ENCODE peak calls at places on chromosomes 4 and X, in ten cellular contexts. D, S, F, A, Q, Y, B, P, L and I are unnamed samples.

GRCh38 chrX:45134303-45134702 is 66.4 kb downstream of the DIPK2B start:
- DNase-seq in F (peak), A (no peak), P (peak), B (no peak), S (no peak), L (no peak), Q (no peak), Y (no peak), D (no peak), I (no peak)

GRCh38 chr4:89868999-89869589 is 25.6 kb upstream of the MMRN1 start:
- DNase-seq in B (no peak), D (no peak), F (no peak), A (no peak), Q (no peak), Y (no peak), P (no peak), L (peak), S (no peak), I (peak)

GRCh38 chr4:6114601-6115000 is 85.7 kb downstream of the JAKMIP1 start:
- DNase-seq in F (no peak), D (no peak), A (no peak), B (no peak), L (no peak), P (no peak), Q (no peak), Y (no peak), S (no peak), I (no peak)

GRCh38 chr4:158176776-158177175 is 4.0 kb upstream of the GASK1B start:
- DNase-seq in L (no peak), P (no peak), A (no peak), D (no peak), Y (no peak), F (no peak), Q (no peak), S (no peak), B (no peak), I (no peak)

GRCh38 chrX:117568238-117568637 is 548.4 kb downstream of the KLHL13 start:
- DNase-seq in L (no peak), D (no peak), F (no peak), P (no peak), B (no peak), Y (no peak), S (no peak), Q (no peak), A (no peak), I (no peak)

GRCh38 chrX:44733931-44734330 is 109.9 kb upstream of the DUSP21 start:
- DNase-seq in S (no peak), F (no peak), B (no peak), L (peak), Q (no peak), Y (no peak), A (no peak), P (no peak), D (no peak), I (no peak)

GRCh38 chr4:13546855-13547562 is 2.7 kb upstream of the NKX3-2 start:
- DNase-seq in Y (no peak), F (no peak), B (no peak), Q (peak), A (no peak), S (peak), D (peak), P (no peak), L (no peak), I (no peak)

GRCh38 chrX:154458116-154458953 is at the start of gene PLXNA3:
- DNase-seq in B (peak), L (no peak), F (peak), A (no peak), S (peak), Q (peak), D (peak), Y (peak), P (no peak), I (peak)

GRCh38 chr4:120056249-120056648 is 10.4 kb downstream of the MAD2L1 start:
- DNase-seq in F (no peak), S (no peak), D (no peak), P (no peak), Y (no peak), A (no peak), Q (no peak), B (no peak), L (peak), I (peak)

GRCh38 chr4:83125738-83126141 is 11.2 kb upstream of the PLAC8 start:
- DNase-seq in P (no peak), A (no peak), D (no peak), B (no peak), L (no peak), F (no peak), Y (no peak), Q (no peak), S (peak), I (no peak)

GRCh38 chr4:127212701-127213100 is 420.1 kb upstream of the INTU start:
- DNase-seq in B (no peak), S (no peak), Y (no peak), D (no peak), P (no peak), Q (no peak), A (no peak), F (no peak), L (peak), I (no peak)

GRCh38 chr4:8754634-8755589 is 116.7 kb downstream of the HMX1 start:
- DNase-seq in Q (peak), B (peak), D (no peak), P (no peak), S (peak), L (no peak), A (peak), Y (peak), F (no peak), I (no peak)

GRCh38 chr4:155667538-155668511 is 1.2 kb downstream of the GUCY1A1 start:
- DNase-seq in Q (peak), L (peak), S (peak), A (no peak), F (peak), B (no peak), D (no peak), P (no peak), Y (peak), I (peak)

GRCh38 chr4:156945532-156945931 is 26.1 kb downstream of the PDGFC start:
- DNase-seq in B (no peak), Q (no peak), Y (no peak), A (no peak), D (no peak), L (no peak), P (no peak), S (no peak), F (no peak), I (peak)

GRCh38 chr4:183408791-183409190 is 35.6 kb upstream of the CDKN2AIP start:
- DNase-seq in P (no peak), D (no peak), F (no peak), Q (no peak), B (no peak), A (no peak), S (no peak), Y (peak), L (no peak), I (no peak)

GRCh38 chr4:174871407-174871806 is 42.4 kb upstream of the GLRA3 start:
- DNase-seq in P (no peak), S (no peak), Y (no peak), L (no peak), F (no peak), B (no peak), A (no peak), Q (no peak), D (no peak), I (no peak)

GRCh38 chr4:168924648-168925047 is 85.4 kb downstream of the CBR4 start:
- DNase-seq in S (no peak), A (no peak), P (no peak), F (no peak), Q (no peak), Y (no peak), L (no peak), B (no peak), D (no peak), I (no peak)

GRCh38 chr4:41573458-41574129 is 35.6 kb downstream of the LIMCH1 start:
- DNase-seq in F (no peak), S (no peak), A (no peak), L (no peak), D (no peak), B (no peak), Y (no peak), Q (no peak), P (no peak), I (no peak)

GRCh38 chrX:87370865-87371264 is 146.7 kb upstream of the KLHL4 start:
- DNase-seq in B (no peak), Y (no peak), F (no peak), P (no peak), D (no peak), L (no peak), Q (no peak), A (no peak), S (no peak), I (no peak)

GRCh38 chr4:26753642-26754041 is 107.0 kb upstream of the STIM2 start:
- DNase-seq in F (peak), P (no peak), L (peak), Q (no peak), B (no peak), D (no peak), Y (no peak), S (no peak), A (no peak), I (peak)

GRCh38 chrX:111041018-111041462 is 55.0 kb upstream of the PAK3 start:
- DNase-seq in B (no peak), A (no peak), S (no peak), F (no peak), D (no peak), Y (no peak), L (peak), Q (no peak), P (peak), I (peak)

GRCh38 chr4:87071401-87071800 is 136.6 kb downstream of the AFF1 start:
- DNase-seq in D (no peak), B (no peak), P (no peak), L (no peak), Q (no peak), S (no peak), Y (no peak), A (no peak), F (no peak), I (no peak)

GRCh38 chr4:6183740-6184139 is 16.6 kb downstream of the JAKMIP1 start:
- DNase-seq in Y (no peak), P (no peak), B (no peak), L (no peak), F (no peak), Q (no peak), S (no peak), D (peak), A (no peak), I (no peak)

GRCh38 chrX:97065973-97066372 is 182.3 kb downstream of the RPA4 start:
- DNase-seq in F (no peak), S (no peak), P (no peak), L (peak), Q (no peak), A (no peak), B (no peak), Y (no peak), D (no peak), I (peak)

GRCh38 chrX:3066555-3066954 is 25.3 kb downstream of the ARSF start:
- DNase-seq in S (no peak), Q (peak), Y (no peak), B (no peak), A (no peak), D (no peak), P (no peak), F (peak), L (peak), I (peak)

GRCh38 chrX:146264763-146265375 is 447.2 kb downstream of the SLITRK2 start:
- DNase-seq in A (no peak), S (no peak), F (no peak), B (no peak), Q (peak), P (no peak), Y (no peak), D (no peak), L (no peak), I (no peak)

GRCh38 chrX:130171446-130172126 is at the start of gene RAB33A:
- DNase-seq in A (no peak), L (no peak), B (no peak), F (peak), S (peak), Y (peak), P (no peak), Q (no peak), D (no peak), I (peak)

GRCh38 chr4:86367577-86367976 is 7.7 kb upstream of the MAPK10 start:
- DNase-seq in P (no peak), A (no peak), Q (no peak), F (no peak), D (no peak), B (no peak), S (no peak), L (no peak), Y (no peak), I (peak)

GRCh38 chrX:72131317-72132294 is at the start of gene RTL5:
- DNase-seq in B (peak), P (peak), F (peak), L (peak), A (peak), Q (no peak), D (no peak), Y (peak), S (peak), I (peak)

GRCh38 chr4:119184128-119184527 is 28.4 kb upstream of the USP53 start:
- DNase-seq in S (no peak), A (no peak), L (no peak), Y (no peak), P (no peak), F (no peak), D (no peak), B (no peak), Q (no peak), I (no peak)

GRCh38 chr4:141352328-141352727 is 131.6 kb downstream of the ZNF330 start:
- DNase-seq in P (no peak), Q (no peak), A (no peak), S (no peak), F (no peak), Y (no peak), B (no peak), L (no peak), D (no peak), I (no peak)

GRCh38 chrX:123976671-123977316 is 15.3 kb downstream of the STAG2 start:
- DNase-seq in A (no peak), S (no peak), Y (no peak), D (peak), Q (no peak), P (peak), F (no peak), L (peak), B (no peak), I (peak)

GRCh38 chr4:151667666-151668065 is 93.1 kb downstream of the GATB start:
- DNase-seq in L (no peak), P (no peak), D (no peak), S (no peak), F (no peak), B (no peak), Y (no peak), A (no peak), Q (no peak), I (no peak)

GRCh38 chrX:39779952-39780783 is 317.6 kb downstream of the BCOR start:
- DNase-seq in L (no peak), Y (no peak), S (no peak), Q (no peak), D (no peak), A (no peak), P (no peak), F (no peak), B (no peak), I (no peak)

GRCh38 chr4:124132161-124132560 is 580.4 kb downstream of the ANKRD50 start:
- DNase-seq in B (no peak), P (no peak), F (no peak), Y (no peak), S (no peak), A (no peak), D (no peak), L (peak), Q (no peak), I (peak)

GRCh38 chr4:94765174-94765573 is 7.4 kb downstream of the BMPR1B start:
- DNase-seq in S (no peak), A (no peak), Q (no peak), P (no peak), D (no peak), L (no peak), F (no peak), B (no peak), Y (no peak), I (no peak)

GRCh38 chrX:44765556-44765955 is 78.3 kb upstream of the DUSP21 start:
- DNase-seq in L (no peak), A (no peak), Q (no peak), D (no peak), S (no peak), F (no peak), B (no peak), P (no peak), Y (no peak), I (peak)

GRCh38 chr4:112190684-112191083 is 40.9 kb upstream of the AP1AR start:
- DNase-seq in B (no peak), L (no peak), A (no peak), S (no peak), P (no peak), D (no peak), F (no peak), Y (no peak), Q (no peak), I (no peak)

DNA sequence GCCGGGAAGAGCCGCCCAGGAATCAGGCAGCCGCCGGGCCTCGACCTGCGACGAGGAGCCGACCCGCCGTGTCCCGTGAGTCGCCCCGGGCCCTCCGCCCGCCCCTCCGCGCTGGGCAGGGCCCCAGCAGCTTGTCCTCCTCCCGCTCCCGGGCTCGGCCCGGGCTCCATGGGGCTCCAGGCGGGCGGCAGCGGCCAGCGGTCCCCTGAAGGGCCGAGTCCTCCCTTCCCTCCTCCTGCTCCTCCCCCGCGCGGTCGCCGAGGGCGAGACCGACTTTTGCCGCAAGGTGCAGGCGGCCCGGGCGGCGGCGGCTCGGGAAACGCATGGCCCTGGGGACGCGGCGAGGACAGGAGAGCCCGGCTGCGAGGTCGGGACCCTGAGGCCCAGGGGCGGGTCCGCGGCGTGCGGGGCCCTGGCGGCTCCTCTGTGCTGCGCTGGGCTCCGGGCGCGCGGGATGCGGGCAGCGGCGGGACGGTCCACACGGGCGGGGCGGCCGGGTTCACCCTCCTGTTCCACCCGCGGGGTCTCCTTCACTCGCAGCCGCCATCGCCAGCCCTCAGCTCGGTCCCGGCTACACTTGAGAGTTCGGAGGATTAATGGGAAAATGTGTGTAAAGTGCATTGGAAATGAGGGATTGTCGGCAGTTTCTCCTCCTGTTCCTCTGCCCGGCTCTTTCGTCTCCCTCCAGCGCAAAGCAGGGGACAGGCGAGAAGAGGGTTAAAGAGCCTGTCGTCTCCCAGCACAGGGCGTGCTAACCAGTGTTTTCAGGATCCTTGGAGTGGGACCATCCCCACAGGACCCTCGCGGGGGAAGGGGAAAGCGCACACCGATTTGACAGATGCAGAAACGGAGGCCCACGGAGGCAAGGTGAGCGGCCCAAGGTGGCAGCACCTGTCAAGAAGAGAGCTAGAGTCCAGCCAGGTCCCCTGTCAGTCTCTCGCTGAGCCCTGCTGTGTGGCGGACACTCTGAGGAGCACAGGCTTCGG is 16.6 kb upstream of the ZNF718 start:
- DNase-seq in L (no peak), S (peak), Q (peak), F (no peak), D (no peak), Y (no peak), P (no peak), B (no peak), A (no peak), I (no peak)
- H3K4me3 ChIP-seq in L (no peak), S (peak), Q (peak), F (peak), D (no peak), Y (no peak), P (no peak), B (no peak), A (peak), I (no peak)

DNA sequence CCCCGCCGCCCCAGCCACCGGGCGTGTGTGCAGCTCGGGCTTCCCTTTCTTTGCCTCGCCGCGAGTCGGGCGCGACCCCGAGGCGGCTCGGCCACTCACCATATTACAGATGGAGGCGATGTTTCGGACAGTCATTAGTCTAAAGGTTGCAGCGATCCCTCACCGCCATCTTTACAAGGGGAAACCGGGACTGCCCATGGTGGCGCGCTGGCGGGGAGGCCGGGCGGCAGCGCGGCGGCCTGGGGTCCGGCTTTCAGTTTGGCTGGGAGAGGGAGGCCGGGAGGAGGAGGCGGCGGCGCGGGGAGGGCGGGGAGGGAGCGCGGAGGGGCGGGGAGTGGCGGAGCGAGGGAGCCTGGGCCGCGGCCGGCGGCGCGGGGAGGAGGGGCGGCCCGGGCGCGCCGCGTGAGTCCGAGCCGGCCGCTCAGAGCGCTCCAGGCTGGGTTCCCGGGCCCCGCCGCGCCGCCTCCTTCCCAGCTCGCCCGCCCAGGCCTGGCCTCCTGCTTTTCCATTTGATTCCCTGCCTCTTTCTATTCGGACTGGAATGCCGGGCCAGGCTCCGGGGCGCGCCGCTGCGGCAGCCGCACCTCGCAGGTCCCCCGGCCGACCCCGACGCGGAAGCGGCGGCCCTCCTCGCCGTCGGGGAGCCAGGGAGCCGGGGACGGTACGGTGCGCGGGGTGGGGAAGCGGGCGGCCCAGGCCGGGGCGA is at the start of gene USP46:
- DNase-seq in B (peak), L (peak), P (peak), F (peak), A (peak), Q (peak), D (peak), Y (peak), S (peak), I (peak)
- TF ChIP-seq CTCF in B (no peak), L (no peak), P (peak), F (no peak), A (no peak), Q (no peak), D (no peak), Y (no peak), S (no peak), I (no peak)

GRCh38 chr4:184802203-184803015 is 23.4 kb downstream of the ACSL1 start:
- DNase-seq in F (no peak), Y (no peak), A (no peak), Q (no peak), S (peak), D (no peak), L (peak), P (no peak), B (no peak), I (no peak)
- H3K4me3 ChIP-seq in F (no peak), Y (peak), A (no peak), Q (no peak), S (no peak), D (no peak), L (no peak), P (no peak), B (no peak), I (no peak)

DNA sequence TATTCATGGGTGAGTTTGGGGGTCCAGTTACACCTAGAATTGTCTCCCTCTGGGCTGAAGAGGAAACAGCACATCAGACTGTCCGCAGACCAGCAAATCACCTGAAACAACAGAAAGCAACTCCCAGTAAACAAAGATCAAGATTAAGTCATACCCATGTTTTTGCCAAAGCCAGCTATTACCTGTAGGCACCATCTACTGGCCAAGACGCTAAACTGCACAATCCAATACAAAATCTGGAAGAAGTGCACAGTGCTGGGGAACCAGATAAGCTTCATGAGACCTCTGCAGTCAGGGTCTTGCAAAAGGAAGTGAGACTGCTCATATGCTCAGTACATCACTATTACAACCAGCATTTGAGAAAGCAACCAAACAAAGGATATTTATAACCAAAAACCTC is 157.5 kb upstream of the ITM2A start:
- DNase-seq in Q (no peak), D (no peak), Y (no peak), P (no peak), F (no peak), A (no peak), B (no peak), S (no peak), L (no peak), I (no peak)
- TF ChIP-seq CTCF in Q (peak), D (peak), Y (no peak), P (no peak), F (no peak), A (no peak), B (no peak), S (no peak), L (peak), I (peak)